ENCODE peak calls at places on chromosomes 16 and 17, in four cellular contexts. K is fibroblast of lung, W is cardiac muscle cell, T is brain microvascular endothelial cell. Q is an unnamed sample.

GRCh38 chr17:39769974-39770587 is 32.3 kb downstream of the GRB7 start:
- DNase-seq in K (peak; percentile 78), W (no peak), T (no peak), Q (peak; percentile 23)

GRCh38 chr17:43736389-43736788 is 22.2 kb downstream of the SOST start:
- DNase-seq in K (no peak), W (no peak), T (no peak), Q (no peak)

GRCh38 chr16:70770968-70771552 is 29.9 kb downstream of the VAC14 start:
- DNase-seq in K (peak; percentile 39), W (peak; percentile 62), T (peak; percentile 58), Q (no peak)

GRCh38 chr16:29807426-29808218 is 1.3 kb downstream of the MAZ start:
- DNase-seq in K (peak; percentile 96), W (peak; percentile 96), T (peak; percentile 89), Q (peak; percentile 81)

GRCh38 chr16:69904495-69905170 is 46.5 kb upstream of the CLEC18A start:
- DNase-seq in K (no peak), W (no peak), T (no peak), Q (no peak)

GRCh38 chr17:2551928-2552327 is 40.2 kb upstream of the METTL16 start:
- DNase-seq in K (no peak), W (no peak), T (no peak), Q (no peak)

GRCh38 chr16:48503779-48504178 is 106.2 kb downstream of the N4BP1 start:
- DNase-seq in K (peak; percentile 73), W (peak; percentile 91), T (peak; percentile 69), Q (peak; percentile 57)

GRCh38 chr17:4940625-4941021 is 555 bp downstream of the RNF167 start:
- DNase-seq in K (no peak), W (no peak), T (no peak), Q (no peak)

GRCh38 chr17:45700171-45701090 is 83.7 kb upstream of the CRHR1 start:
- DNase-seq in K (no peak), W (no peak), T (no peak), Q (no peak)

GRCh38 chr17:67016039-67016762 is 28.2 kb upstream of the CACNG1 start:
- DNase-seq in K (no peak), W (no peak), T (no peak), Q (no peak)

GRCh38 chr16:9112166-9112843 is 20.9 kb downstream of the HAPSTR1 start:
- DNase-seq in K (no peak), W (no peak), T (no peak), Q (no peak)

GRCh38 chr17:37494401-37494831 is 4.7 kb downstream of the DUSP14 start:
- DNase-seq in K (peak; percentile 18), W (peak; percentile 47), T (no peak), Q (no peak)

GRCh38 chr17:49848019-49848473 is at the start of gene TAC4:
- DNase-seq in K (no peak), W (no peak), T (no peak), Q (no peak)

GRCh38 chr16:73214825-73215481 is 167.0 kb upstream of the ZFHX3 start:
- DNase-seq in K (peak; percentile 98), W (peak; percentile 52), T (peak; percentile 87), Q (peak; percentile 99)

GRCh38 chr17:7889166-7889584 is 586 bp downstream of the CHD3 start:
- DNase-seq in K (peak; percentile 83), W (peak; percentile 97), T (peak; percentile 70), Q (peak; percentile 43)

GRCh38 chr16:89988951-89989350 is 30.3 kb downstream of the DBNDD1 start:
- DNase-seq in K (no peak), W (no peak), T (no peak), Q (no peak)
- H3K4me3 ChIP-seq in K (no peak overlapping the region), W (no peak overlapping the region), T (no peak overlapping the region), Q (no peak overlapping the region)

GRCh38 chr16:83940630-83941378 is 12.2 kb upstream of the OSGIN1 start:
- DNase-seq in K (no peak), W (no peak), T (no peak), Q (no peak)

GRCh38 chr16:83939266-83939856 is 13.7 kb upstream of the OSGIN1 start:
- DNase-seq in K (no peak), W (no peak), T (no peak), Q (no peak)

GRCh38 chr16:83937922-83938875 is 14.8 kb upstream of the OSGIN1 start:
- DNase-seq in K (no peak), W (no peak), T (no peak), Q (no peak)

GRCh38 chr16:83942074-83942473 is 11.0 kb upstream of the OSGIN1 start:
- DNase-seq in K (no peak), W (no peak), T (no peak), Q (no peak)

DNA sequence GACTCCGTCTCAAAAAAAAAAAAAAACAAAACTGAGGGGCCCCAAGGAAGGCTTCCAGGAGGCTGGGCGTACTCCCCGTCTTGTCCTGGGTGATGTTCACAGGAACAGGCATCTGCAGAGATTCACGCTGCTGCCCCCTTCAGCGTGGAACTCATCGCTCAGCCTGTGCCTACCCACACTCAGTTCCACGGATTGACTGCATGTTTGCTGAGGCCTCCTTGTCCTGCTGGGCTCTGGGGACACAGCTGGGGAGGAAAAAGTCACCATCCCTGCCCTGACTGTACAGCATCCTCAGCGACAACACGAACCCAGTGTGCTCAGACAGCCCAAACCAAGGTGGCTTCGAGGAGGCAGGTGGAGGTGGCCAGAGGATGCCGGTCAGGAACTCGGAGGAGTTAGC is 12.9 kb upstream of the OSGIN1 start:
- DNase-seq in K (no peak), W (no peak), T (no peak), Q (no peak)
- TF ChIP-seq CTCF in K (no peak), W (no peak), T (no peak), Q (no peak)

DNA sequence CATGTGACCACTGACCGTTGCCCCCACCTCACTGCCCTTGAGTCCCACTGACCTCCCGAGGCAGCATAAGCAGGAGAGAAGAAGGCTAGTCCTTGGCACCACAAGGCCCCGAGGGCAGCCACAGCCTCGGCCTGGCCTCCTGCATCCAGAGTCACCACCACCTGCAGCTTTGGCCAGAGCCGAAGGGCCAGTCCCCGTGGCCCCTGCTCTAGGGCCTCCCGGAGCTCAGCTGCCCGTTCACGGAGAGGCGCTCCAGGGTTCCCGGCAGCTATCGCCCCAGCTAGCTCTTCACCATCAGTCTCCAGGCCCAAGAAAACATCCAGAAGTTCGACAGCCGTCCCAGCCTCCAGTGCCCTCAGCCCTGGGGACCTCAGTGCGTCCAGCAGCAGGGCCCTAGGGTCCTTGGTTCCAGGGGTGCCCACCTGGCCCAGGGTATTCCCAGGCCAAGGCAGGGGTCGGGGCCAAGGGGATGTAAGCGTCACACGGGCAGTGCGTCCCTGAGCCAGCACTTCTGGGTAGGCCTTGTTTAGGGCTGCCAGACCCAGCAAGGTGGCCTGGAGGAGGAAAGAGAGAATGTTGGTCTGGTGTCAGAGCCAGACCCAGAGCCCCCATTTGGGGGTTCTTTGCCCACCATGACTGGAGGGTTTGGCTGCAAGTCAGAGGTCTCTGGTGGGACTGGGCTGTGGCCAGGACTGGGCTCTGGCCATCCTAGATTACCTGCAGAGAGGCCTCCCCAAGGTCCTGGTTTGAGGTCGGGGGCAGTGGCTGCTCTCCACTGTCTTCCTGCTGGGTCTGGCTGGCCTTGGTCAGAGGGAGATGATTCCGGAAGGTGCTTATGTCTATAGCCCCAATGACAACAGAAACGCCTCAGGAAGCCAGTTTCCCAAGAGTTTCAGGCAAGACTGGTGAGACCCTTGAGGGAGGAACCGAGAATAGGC is 1.8 kb downstream of the GHDC start:
- DNase-seq in K (no peak), W (no peak), T (no peak), Q (no peak)
- H3K4me3 ChIP-seq in K (no peak overlapping the region), W (no peak overlapping the region), T (no peak overlapping the region), Q (no peak overlapping the region)

DNA sequence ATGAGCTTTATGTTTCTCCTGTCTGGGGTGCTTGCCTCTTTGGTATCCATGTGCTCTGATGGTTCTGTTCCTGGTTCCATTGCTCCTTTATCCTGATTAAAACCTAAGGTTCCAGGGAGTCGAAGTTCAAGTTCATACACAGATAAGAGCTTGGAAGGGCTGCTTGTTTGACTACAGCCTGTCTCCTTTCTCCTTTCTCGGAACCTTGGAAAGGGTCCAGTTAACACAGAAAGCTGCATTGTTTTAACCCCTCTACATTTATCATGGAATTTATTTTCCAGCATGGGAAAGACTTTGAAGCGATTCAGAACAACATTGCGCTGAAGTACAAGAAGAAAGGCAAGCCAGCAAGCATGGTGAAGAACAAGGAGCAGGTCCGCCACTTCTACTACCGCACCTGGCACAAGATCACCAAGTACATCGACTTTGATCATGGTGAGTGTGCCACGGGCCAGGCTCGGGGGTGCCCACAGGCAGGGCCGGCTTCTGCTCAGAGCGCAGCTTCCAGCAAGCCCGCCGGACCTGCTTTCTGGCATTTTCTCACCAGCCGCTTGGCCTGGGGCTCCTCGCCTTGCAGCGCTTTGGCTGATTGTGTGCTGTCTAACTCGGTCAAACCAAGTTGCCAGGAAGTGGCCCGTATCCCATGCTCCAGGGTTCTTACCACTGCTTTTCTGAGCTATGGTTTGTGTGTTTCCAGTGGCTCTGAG is 19.9 kb downstream of the CRAMP1 start:
- DNase-seq in K (no peak), W (peak; percentile 45), T (no peak), Q (no peak)
- TF ChIP-seq CTCF in K (no peak), W (no peak), T (no peak), Q (no peak)

Q was measured in AG09309.